ENCODE peak calls at places on chromosome 2, in four cellular contexts. C is iPS-NIHi11, Q is PC-9, L is HFF-Myc. H is an unnamed sample.

GRCh38 chr2:185208261-185208660 is 530.3 kb upstream of the FSIP2 start:
- DNase-seq in C (peak), L (no peak), Q (peak), H (no peak)

GRCh38 chr2:157928372-157928771 is 52.2 kb upstream of the ACVR1 start:
- DNase-seq in L (no peak), Q (no peak), C (no peak), H (no peak)

GRCh38 chr2:237689569-237690131 is 62.3 kb downstream of the LRRFIP1 start:
- DNase-seq in L (no peak), C (no peak), Q (peak), H (no peak)

GRCh38 chr2:10269291-10269690 is 33.4 kb upstream of the HPCAL1 start:
- DNase-seq in C (no peak), Q (no peak), L (no peak), H (no peak)

GRCh38 chr2:102101844-102102635 is 40.5 kb upstream of the IL1R1 start:
- DNase-seq in C (no peak), Q (no peak), L (no peak), H (no peak)

GRCh38 chr2:101329026-101329425 is 20.5 kb upstream of the RNF149 start:
- DNase-seq in L (no peak), C (no peak), Q (no peak), H (no peak)

GRCh38 chr2:27723372-27724144 is 48.0 kb upstream of the MRPL33 start:
- DNase-seq in L (no peak), C (peak), Q (peak), H (peak)

GRCh38 chr2:107068069-107068468 is 182.1 kb upstream of the ST6GAL2 start:
- DNase-seq in L (no peak), Q (no peak), C (no peak), H (no peak)

GRCh38 chr2:85175369-85176299 is 42.4 kb downstream of the TCF7L1 start:
- DNase-seq in Q (no peak), L (peak), C (peak), H (no peak)

GRCh38 chr2:213065583-213066444 is 85.6 kb downstream of the IKZF2 start:
- DNase-seq in C (peak), Q (no peak), L (no peak), H (no peak)

GRCh38 chr2:25920326-25920725 is 42.0 kb upstream of the ASXL2 start:
- DNase-seq in L (peak), Q (no peak), C (no peak), H (no peak)

H was measured in amniotic stem cell.